ENCODE peak calls at places on chromosomes 2 and 18, in five cellular contexts. One of them, this sample, is unnamed.

GRCh38 chr2:206062724-206063123 is 23.2 kb downstream of the INO80D start:
- DNase-seq in stimulated activated CD4-positive, alpha-beta T cell treated with anti-CD3 and anti-CD28 coated beads, Interleukin-4, amount 100 ng/mL, for 48 hours: no peak
- DNase-seq in amygdala: no peak
- DNase-seq in suprapubic skin: no peak
- DNase-seq in left cardiac atrium: no peak
- DNase-seq in this sample: no peak

GRCh38 chr2:170814551-170815245 is 2.0 kb upstream of the GAD1 start:
- DNase-seq in suprapubic skin: no peak
- DNase-seq in left cardiac atrium: no peak
- DNase-seq in stimulated activated CD4-positive, alpha-beta T cell treated with anti-CD3 and anti-CD28 coated beads, Interleukin-4, amount 100 ng/mL, for 48 hours: no peak
- DNase-seq in amygdala: no peak
- DNase-seq in this sample: no peak

GRCh38 chr18:48868468-48869466 is 82.0 kb downstream of the SMAD7 start:
- DNase-seq in suprapubic skin: no peak
- DNase-seq in stimulated activated CD4-positive, alpha-beta T cell treated with anti-CD3 and anti-CD28 coated beads, Interleukin-4, amount 100 ng/mL, for 48 hours: peak; percentile 40
- DNase-seq in left cardiac atrium: peak; percentile 21
- DNase-seq in amygdala: no peak
- DNase-seq in this sample: peak; percentile 50

GRCh38 chr2:175872716-175873115 is 129.4 kb downstream of the LNPK start:
- DNase-seq in amygdala: no peak
- DNase-seq in left cardiac atrium: no peak
- DNase-seq in suprapubic skin: no peak
- DNase-seq in stimulated activated CD4-positive, alpha-beta T cell treated with anti-CD3 and anti-CD28 coated beads, Interleukin-4, amount 100 ng/mL, for 48 hours: no peak
- DNase-seq in this sample: no peak

GRCh38 chr2:164981217-164981990 is 26.1 kb upstream of the SLC38A11 start:
- DNase-seq in suprapubic skin: no peak
- DNase-seq in left cardiac atrium: no peak
- DNase-seq in stimulated activated CD4-positive, alpha-beta T cell treated with anti-CD3 and anti-CD28 coated beads, Interleukin-4, amount 100 ng/mL, for 48 hours: no peak
- DNase-seq in amygdala: no peak
- DNase-seq in this sample: no peak

GRCh38 chr2:191245046-191245868 is at the start of gene MYO1B:
- DNase-seq in amygdala: no peak
- DNase-seq in suprapubic skin: peak; percentile 72
- DNase-seq in left cardiac atrium: peak; percentile 69
- DNase-seq in stimulated activated CD4-positive, alpha-beta T cell treated with anti-CD3 and anti-CD28 coated beads, Interleukin-4, amount 100 ng/mL, for 48 hours: peak; percentile 40
- DNase-seq in this sample: peak; percentile 44

GRCh38 chr2:102094917-102095316 is 47.6 kb upstream of the IL1R1 start:
- DNase-seq in amygdala: no peak
- DNase-seq in suprapubic skin: no peak
- DNase-seq in left cardiac atrium: no peak
- DNase-seq in stimulated activated CD4-positive, alpha-beta T cell treated with anti-CD3 and anti-CD28 coated beads, Interleukin-4, amount 100 ng/mL, for 48 hours: peak; percentile 35
- DNase-seq in this sample: no peak

GRCh38 chr2:157307021-157307420 is 18.6 kb downstream of the ERMN start:
- DNase-seq in suprapubic skin: no peak
- DNase-seq in left cardiac atrium: no peak
- DNase-seq in stimulated activated CD4-positive, alpha-beta T cell treated with anti-CD3 and anti-CD28 coated beads, Interleukin-4, amount 100 ng/mL, for 48 hours: no peak
- DNase-seq in amygdala: no peak
- DNase-seq in this sample: no peak

GRCh38 chr2:54083021-54083420 is 32.4 kb upstream of the ACYP2 start:
- DNase-seq in amygdala: no peak
- DNase-seq in stimulated activated CD4-positive, alpha-beta T cell treated with anti-CD3 and anti-CD28 coated beads, Interleukin-4, amount 100 ng/mL, for 48 hours: no peak
- DNase-seq in left cardiac atrium: no peak
- DNase-seq in suprapubic skin: no peak
- DNase-seq in this sample: no peak

GRCh38 chr2:134402385-134402784 is 148.5 kb downstream of the MGAT5 start:
- DNase-seq in left cardiac atrium: peak; percentile 46
- DNase-seq in suprapubic skin: no peak
- DNase-seq in stimulated activated CD4-positive, alpha-beta T cell treated with anti-CD3 and anti-CD28 coated beads, Interleukin-4, amount 100 ng/mL, for 48 hours: no peak
- DNase-seq in amygdala: no peak
- DNase-seq in this sample: no peak

GRCh38 chr2:98461650-98462049 is 17.0 kb downstream of the INPP4A start:
- DNase-seq in suprapubic skin: no peak
- DNase-seq in stimulated activated CD4-positive, alpha-beta T cell treated with anti-CD3 and anti-CD28 coated beads, Interleukin-4, amount 100 ng/mL, for 48 hours: no peak
- DNase-seq in amygdala: no peak
- DNase-seq in left cardiac atrium: peak; percentile 58
- DNase-seq in this sample: no peak

GRCh38 chr18:56995579-56996194 is 151.2 kb upstream of the BOD1L2 start:
- DNase-seq in amygdala: no peak
- DNase-seq in left cardiac atrium: no peak
- DNase-seq in stimulated activated CD4-positive, alpha-beta T cell treated with anti-CD3 and anti-CD28 coated beads, Interleukin-4, amount 100 ng/mL, for 48 hours: no peak
- DNase-seq in suprapubic skin: no peak
- DNase-seq in this sample: no peak

GRCh38 chr2:1736997-1737480 is 7.3 kb downstream of the PXDN start:
- DNase-seq in stimulated activated CD4-positive, alpha-beta T cell treated with anti-CD3 and anti-CD28 coated beads, Interleukin-4, amount 100 ng/mL, for 48 hours: no peak
- DNase-seq in amygdala: no peak
- DNase-seq in left cardiac atrium: no peak
- DNase-seq in suprapubic skin: peak; percentile 28
- DNase-seq in this sample: no peak

GRCh38 chr18:8741524-8741923 is 36.2 kb downstream of the MTCL1 start:
- DNase-seq in suprapubic skin: no peak
- DNase-seq in left cardiac atrium: no peak
- DNase-seq in amygdala: no peak
- DNase-seq in stimulated activated CD4-positive, alpha-beta T cell treated with anti-CD3 and anti-CD28 coated beads, Interleukin-4, amount 100 ng/mL, for 48 hours: no peak
- DNase-seq in this sample: no peak

GRCh38 chr2:62398295-62398855 is 107.6 kb downstream of the TMEM17 start:
- DNase-seq in stimulated activated CD4-positive, alpha-beta T cell treated with anti-CD3 and anti-CD28 coated beads, Interleukin-4, amount 100 ng/mL, for 48 hours: no peak
- DNase-seq in amygdala: no peak
- DNase-seq in suprapubic skin: no peak
- DNase-seq in left cardiac atrium: no peak
- DNase-seq in this sample: no peak

GRCh38 chr2:41027095-41027494 is 575.2 kb upstream of the SLC8A1 start:
- DNase-seq in amygdala: no peak
- DNase-seq in left cardiac atrium: no peak
- DNase-seq in suprapubic skin: no peak
- DNase-seq in stimulated activated CD4-positive, alpha-beta T cell treated with anti-CD3 and anti-CD28 coated beads, Interleukin-4, amount 100 ng/mL, for 48 hours: no peak
- DNase-seq in this sample: no peak

GRCh38 chr2:80028584-80028983 is 276.0 kb downstream of the LRRTM1 start:
- DNase-seq in stimulated activated CD4-positive, alpha-beta T cell treated with anti-CD3 and anti-CD28 coated beads, Interleukin-4, amount 100 ng/mL, for 48 hours: no peak
- DNase-seq in suprapubic skin: no peak
- DNase-seq in left cardiac atrium: no peak
- DNase-seq in amygdala: no peak
- DNase-seq in this sample: no peak

GRCh38 chr2:66426250-66427064 is 8.5 kb upstream of the MEIS1 start:
- DNase-seq in amygdala: no peak
- DNase-seq in suprapubic skin: no peak
- DNase-seq in stimulated activated CD4-positive, alpha-beta T cell treated with anti-CD3 and anti-CD28 coated beads, Interleukin-4, amount 100 ng/mL, for 48 hours: no peak
- DNase-seq in left cardiac atrium: no peak
- DNase-seq in this sample: no peak

GRCh38 chr2:74001781-74002514 is 17.2 kb downstream of the TET3 start:
- DNase-seq in amygdala: no peak
- DNase-seq in stimulated activated CD4-positive, alpha-beta T cell treated with anti-CD3 and anti-CD28 coated beads, Interleukin-4, amount 100 ng/mL, for 48 hours: no peak
- DNase-seq in left cardiac atrium: no peak
- DNase-seq in suprapubic skin: no peak
- DNase-seq in this sample: no peak